ENCODE peak calls at places on chromosomes 5 and 9, in five cellular contexts. H is memory B cell, X is cerebellar cortex, P is left ventricle myocardium inferior, D is EL. Y is an unnamed sample.
A peak's percentile ranks its signal among the peaks of the same experiment; 100 is the strongest.

GRCh38 chr9:95193067-95193466 is 124.4 kb downstream of the FANCC start:
- DNase-seq in D (no peak), X (no peak), P (no peak), H (no peak), Y (no peak)

GRCh38 chr5:115616892-115617291 is 8.9 kb downstream of the TMED7 start:
- DNase-seq in D (no peak), P (no peak), X (no peak), H (no peak), Y (no peak)

GRCh38 chr5:17370651-17371050 is 127.4 kb upstream of the TAF11L2 start:
- DNase-seq in D (no peak), X (no peak), P (no peak), H (no peak), Y (no peak)

GRCh38 chr5:73774924-73775323 is 148.9 kb downstream of the ARHGEF28 start:
- DNase-seq in H (no peak), D (no peak), X (no peak), P (no peak), Y (no peak)

GRCh38 chr5:179319741-179320281 is 25.4 kb downstream of the ADAMTS2 start:
- DNase-seq in H (no peak), D (peak; percentile 71), X (no peak), P (no peak), Y (no peak)

GRCh38 chr9:14347408-14348224 is 33.7 kb upstream of the NFIB start:
- DNase-seq in P (peak; percentile 69), X (peak; percentile 36), H (no peak), D (peak; percentile 8), Y (no peak)

GRCh38 chr5:80739487-80739886 is 84.7 kb upstream of the DHFR start:
- DNase-seq in X (no peak), P (no peak), D (no peak), H (no peak), Y (no peak)

GRCh38 chr5:175230299-175230698 is 213.7 kb downstream of the DRD1 start:
- DNase-seq in D (peak; percentile 43), X (no peak), H (no peak), P (no peak), Y (peak; percentile 13)

GRCh38 chr9:33798545-33798944 is 3.2 kb downstream of the PRSS3 start:
- DNase-seq in D (no peak), H (no peak), P (no peak), X (no peak), Y (no peak)

GRCh38 chr5:72433520-72433919 is 73.7 kb downstream of the ZNF366 start:
- DNase-seq in P (no peak), X (no peak), H (no peak), D (no peak), Y (no peak)

GRCh38 chr5:140986117-140986521 is 19.8 kb downstream of the PCDHAC2 start:
- DNase-seq in D (no peak), H (no peak), P (no peak), X (no peak), Y (no peak)

Y was measured in H54.